ENCODE peak calls at places on chromosomes 6 and 20, in four cellular contexts. V is KG1; M is effector CD4-positive, alpha-beta T cell; O is suprapubic skin. J is an unnamed sample.

GRCh38 chr6:134816780-134817179 is 133.1 kb downstream of the ALDH8A1 start:
- DNase-seq in V (no peak), O (no peak), M (no peak), J (no peak)

GRCh38 chr6:3870528-3870925 is 21.4 kb downstream of the FAM50B start:
- DNase-seq in M (no peak), V (no peak), O (no peak), J (no peak)

GRCh38 chr6:168479421-168479820 is 38.4 kb downstream of the SMOC2 start:
- DNase-seq in V (no peak), O (no peak), M (no peak), J (no peak)

GRCh38 chr6:13302751-13303667 is 25.3 kb downstream of the TBC1D7 start:
- DNase-seq in M (no peak), V (peak; percentile 62), O (peak; percentile 88), J (peak; percentile 33)

GRCh38 chr20:25032065-25032477 is 25.9 kb downstream of the ACSS1 start:
- DNase-seq in O (no peak), V (no peak), M (no peak), J (no peak)

GRCh38 chr6:21594427-21595264 is 1.1 kb downstream of the SOX4 start:
- DNase-seq in V (no peak), M (no peak), O (peak; percentile 68), J (no peak)

GRCh38 chr20:50191065-50191565 is 485 bp downstream of the CEBPB start:
- DNase-seq in M (peak; percentile 41), O (no peak), V (peak; percentile 33), J (peak; percentile 42)

GRCh38 chr6:88804701-88805100 is 158.7 kb downstream of the RNGTT start:
- DNase-seq in V (no peak), M (no peak), O (no peak), J (no peak)

GRCh38 chr6:128005009-128005408 is 104.2 kb upstream of the THEMIS start:
- DNase-seq in V (no peak), M (no peak), O (no peak), J (no peak)

GRCh38 chr6:143329323-143329722 is 121.2 kb downstream of the ADAT2 start:
- DNase-seq in O (no peak), V (no peak), M (no peak), J (no peak)

GRCh38 chr6:1498491-1499113 is 109.2 kb downstream of the FOXF2 start:
- DNase-seq in O (no peak), M (no peak), V (no peak), J (no peak)

GRCh38 chr20:56628873-56629463 is at the start of gene TFAP2C:
- DNase-seq in O (peak; percentile 91), M (no peak), V (no peak), J (no peak)

GRCh38 chr6:15249371-15250019 is 3.6 kb downstream of the JARID2 start:
- DNase-seq in V (peak; percentile 79), M (no peak), O (no peak), J (no peak)

GRCh38 chr6:32700391-32701040 is 34.1 kb upstream of the HLA-DQB1 start:
- DNase-seq in V (no peak), M (peak; percentile 9), O (no peak), J (peak; percentile 17)

GRCh38 chr6:8939615-8940014 is 504.3 kb upstream of the SLC35B3 start:
- DNase-seq in V (no peak), O (no peak), M (no peak), J (no peak)

GRCh38 chr20:36439040-36439730 is 102.1 kb upstream of the MYL9 start:
- DNase-seq in M (peak; percentile 51), V (no peak), O (no peak), J (peak; percentile 62)

GRCh38 chr6:165010556-165011535 is 298.6 kb downstream of the C6orf118 start:
- DNase-seq in O (no peak), V (no peak), M (no peak), J (no peak)

GRCh38 chr6:111580826-111581505 is 24.7 kb downstream of the TRAF3IP2 start:
- DNase-seq in O (no peak), V (no peak), M (no peak), J (no peak)

GRCh38 chr6:42387336-42387735 is 64.4 kb downstream of the TRERF1 start:
- DNase-seq in O (no peak), M (peak; percentile 41), V (no peak), J (peak; percentile 49)

GRCh38 chr6:34638834-34639736 is 57.5 kb downstream of the ILRUN start:
- DNase-seq in O (no peak), V (no peak), M (no peak), J (no peak)

GRCh38 chr6:82954937-82955577 is 110.6 kb downstream of the UBE3D start:
- DNase-seq in O (no peak), V (no peak), M (no peak), J (no peak)

GRCh38 chr6:149903938-149904611 is 6.2 kb upstream of the RAET1E start:
- DNase-seq in V (no peak), O (peak; percentile 18), M (no peak), J (no peak)

GRCh38 chr20:46267108-46267820 is 41.0 kb downstream of the CDH22 start:
- DNase-seq in M (no peak), O (no peak), V (no peak), J (no peak)

GRCh38 chr6:39225543-39225942 is 3.7 kb downstream of the KCNK5 start:
- DNase-seq in O (no peak), M (no peak), V (no peak), J (no peak)

GRCh38 chr6:148959511-148959910 is 212.7 kb downstream of the UST start:
- DNase-seq in M (no peak), O (no peak), V (no peak), J (no peak)

GRCh38 chr6:52843600-52843999 is 3.0 kb upstream of the GSTA5 start:
- DNase-seq in V (no peak), M (no peak), O (no peak), J (no peak)

GRCh38 chr6:29791162-29791561 is 36.5 kb upstream of the HLA-G start:
- DNase-seq in V (no peak), O (no peak), M (no peak), J (no peak)

GRCh38 chr20:10674684-10675455 is 1.1 kb upstream of the JAG1 start:
- DNase-seq in O (peak; percentile 89), M (no peak), V (peak; percentile 49), J (no peak)

GRCh38 chr6:160226118-160226541 is 32.5 kb downstream of the SLC22A2 start:
- DNase-seq in M (no peak), O (no peak), V (no peak), J (no peak)

GRCh38 chr6:7540595-7540994 is 876 bp upstream of the DSP start:
- DNase-seq in M (no peak), O (no peak), V (no peak), J (no peak)

GRCh38 chr20:25274891-25275812 is 27.3 kb downstream of the PYGB start:
- DNase-seq in M (no peak), V (no peak), O (peak; percentile 52), J (no peak)

GRCh38 chr6:107114872-107115694 is at the start of gene BEND3:
- DNase-seq in M (peak; percentile 19), V (no peak), O (no peak), J (no peak)